ENCODE peak calls at places on chromosome 9, in ten cellular contexts. C is EL; B is T-helper 2 cell treated with Interferon-gamma antibody and Interleukin-4, amounts not matched to agents 5 μg/mL and 100 μg/mL, for 36 hours; Y is fibroblast of lung; I is effector CD4-positive, alpha-beta T cell; W is left ventricle myocardium inferior; A is naive thymus-derived CD8-positive, alpha-beta T cell; L is HT-29; N is stimulated activated CD4-positive, alpha-beta T cell treated with anti-CD3 and anti-CD28 coated beads, Interleukin-15, amount 100 ng/mL, for 24 hours; U is SW480. S is an unnamed sample.

GRCh38 chr9:107948601-107949000 is 459.0 kb upstream of the KLF4 start:
- DNase-seq in C (peak; percentile 41), B (no peak), Y (no peak), I (no peak), W (no peak), A (no peak), L (no peak), N (no peak), U (no peak), S (no peak)

GRCh38 chr9:126781717-126782388 is 23.0 kb upstream of the ZBTB43 start:
- DNase-seq in C (peak; percentile 74), B (peak; percentile 59), Y (peak; percentile 70), I (peak; percentile 84), W (peak; percentile 83), A (peak; percentile 82), L (peak; percentile 82), N (peak; percentile 86), U (peak; percentile 64), S (peak; percentile 67)

GRCh38 chr9:18499987-18500386 is 26.0 kb downstream of the ADAMTSL1 start:
- DNase-seq in C (no peak), B (no peak), Y (no peak), I (no peak), W (no peak), A (no peak), L (no peak), N (no peak), U (no peak), S (peak; percentile 14)

GRCh38 chr9:110254500-110254899 is 1.8 kb downstream of the TXN start:
- DNase-seq in C (no peak), B (no peak), Y (no peak), I (no peak), W (no peak), A (no peak), L (no peak), N (no peak), U (no peak), S (no peak)

GRCh38 chr9:125190371-125190801 is 783 bp upstream of the PPP6C start:
- DNase-seq in C (no peak), B (peak; percentile 21), Y (peak; percentile 21), I (no peak), W (no peak), A (no peak), L (no peak), N (peak; percentile 39), U (no peak), S (no peak)

GRCh38 chr9:134059661-134060395 is 8.0 kb downstream of the BRD3 start:
- DNase-seq in C (no peak), B (no peak), Y (no peak), I (no peak), W (peak; percentile 19), A (no peak), L (no peak), N (peak; percentile 48), U (no peak), S (no peak)

GRCh38 chr9:133375724-133376654 is at the start of the genes STKLD1 and SURF4:
- DNase-seq in C (peak; percentile 96), B (peak; percentile 97), Y (peak; percentile 96), I (peak; percentile 87), W (peak; percentile 97), A (peak; percentile 93), L (peak; percentile 95), N (peak; percentile 96), U (peak; percentile 92), S (peak; percentile 91)

GRCh38 chr9:132049900-132050299 is 29.8 kb downstream of the MED27 start:
- DNase-seq in C (no peak), B (no peak), Y (no peak), I (no peak), W (peak; percentile 33), A (no peak), L (no peak), N (no peak), U (no peak), S (no peak)

GRCh38 chr9:6931913-6932312 is 174.1 kb downstream of the KDM4C start:
- DNase-seq in C (peak; percentile 76), B (no peak), Y (peak; percentile 66), I (no peak), W (no peak), A (no peak), L (peak; percentile 36), N (peak; percentile 55), U (peak; percentile 95), S (peak; percentile 92)

GRCh38 chr9:93076792-93077128 is 18.3 kb downstream of the SUSD3 start:
- DNase-seq in C (no peak), B (no peak), Y (no peak), I (no peak), W (no peak), A (no peak), L (no peak), N (no peak), U (no peak), S (no peak)

GRCh38 chr9:94584555-94584954 is 9.1 kb downstream of the FBP2 start:
- DNase-seq in C (no peak), B (no peak), Y (no peak), I (no peak), W (no peak), A (no peak), L (no peak), N (no peak), U (peak; percentile 66), S (no peak)

GRCh38 chr9:95477441-95477840 is 39.3 kb downstream of the PTCH1 start:
- DNase-seq in C (no peak), B (no peak), Y (no peak), I (no peak), W (no peak), A (no peak), L (no peak), N (no peak), U (no peak), S (no peak)

GRCh38 chr9:136095028-136095494 is at the start of gene NACC2:
- DNase-seq in C (peak; percentile 66), B (peak; percentile 35), Y (peak; percentile 55), I (no peak), W (peak; percentile 82), A (no peak), L (peak; percentile 71), N (peak; percentile 55), U (peak; percentile 68), S (peak; percentile 22)

GRCh38 chr9:121807069-121807917 is 155.9 kb downstream of the DAB2IP start:
- DNase-seq in C (no peak), B (no peak), Y (no peak), I (no peak), W (no peak), A (no peak), L (no peak), N (no peak), U (no peak), S (no peak)

GRCh38 chr9:94799578-94800264 is 73.2 kb downstream of the AOPEP start:
- DNase-seq in C (peak; percentile 77), B (no peak), Y (peak; percentile 58), I (no peak), W (no peak), A (no peak), L (peak; percentile 52), N (no peak), U (peak; percentile 67), S (peak; percentile 75)

GRCh38 chr9:93133641-93134017 is 422 bp downstream of the NINJ1 start:
- DNase-seq in C (peak; percentile 87), B (peak; percentile 69), Y (peak; percentile 83), I (peak; percentile 49), W (peak; percentile 75), A (peak; percentile 57), L (peak; percentile 50), N (peak; percentile 74), U (peak; percentile 72), S (peak; percentile 84)

GRCh38 chr9:91033802-91034201 is 232.2 kb downstream of the SYK start:
- DNase-seq in C (peak; percentile 21), B (no peak), Y (no peak), I (peak; percentile 46), W (no peak), A (peak; percentile 43), L (peak; percentile 4), N (peak; percentile 87), U (no peak), S (no peak)

GRCh38 chr9:137234055-137234697 is 3.5 kb downstream of the SLC34A3 start:
- DNase-seq in C (no peak), B (no peak), Y (no peak), I (no peak), W (no peak), A (no peak), L (no peak), N (no peak), U (no peak), S (no peak)

GRCh38 chr9:68739631-68740174 is 34.7 kb downstream of the PIP5K1B start:
- DNase-seq in C (no peak), B (no peak), Y (no peak), I (no peak), W (no peak), A (no peak), L (peak; percentile 85), N (no peak), U (no peak), S (no peak)

GRCh38 chr9:2597483-2597882 is 24.1 kb upstream of the VLDLR start:
- DNase-seq in C (peak; percentile 13), B (no peak), Y (peak; percentile 25), I (no peak), W (no peak), A (no peak), L (no peak), N (no peak), U (no peak), S (no peak)

GRCh38 chr9:10961883-10962282 is 349.1 kb upstream of the PTPRD start:
- DNase-seq in C (no peak), B (no peak), Y (no peak), I (no peak), W (no peak), A (no peak), L (no peak), N (no peak), U (no peak), S (no peak)

S was measured in brain microvascular endothelial cell.